ENCODE peak calls at places on chromosomes 2 and 18, in nine cellular contexts. O is HL-60; M is fibroblast of villous mesenchyme; V is neural crest cell; S is lower lobe of right lung; F is B cell; E is GM12865; K is AG04450; L is CD8-positive, alpha-beta T cell. B is an unnamed sample.

GRCh38 chr2:112149866-112150435 is 11.8 kb downstream of the FBLN7 start:
- DNase-seq in O (no peak), F (no peak), E (peak; percentile 54), L (no peak), S (no peak), K (no peak), M (no peak), V (no peak), B (no peak)

GRCh38 chr2:10369269-10370255 is 66.9 kb downstream of the HPCAL1 start:
- DNase-seq in M (no peak), K (no peak), F (no peak), E (no peak), V (no peak), O (no peak), L (no peak), S (peak; percentile 85), B (no peak)

GRCh38 chr2:95240091-95240490 is 32.8 kb downstream of the ZNF892 start:
- DNase-seq in O (no peak), F (no peak), E (no peak), L (no peak), S (no peak), V (no peak), M (no peak), K (no peak), B (no peak)

GRCh38 chr2:205177505-205177904 is 504.8 kb upstream of the NRP2 start:
- DNase-seq in L (no peak), E (no peak), K (no peak), S (no peak), V (no peak), F (no peak), M (peak; percentile 57), O (no peak), B (no peak)

GRCh38 chr18:36309436-36310391 is 12.2 kb downstream of the FHOD3 start:
- DNase-seq in S (no peak), V (no peak), O (no peak), M (peak; percentile 92), K (peak; percentile 91), E (no peak), F (no peak), L (no peak), B (peak; percentile 100)

GRCh38 chr2:38443021-38443541 is 66.0 kb upstream of the ATL2 start:
- DNase-seq in E (no peak), L (no peak), S (no peak), K (no peak), F (no peak), O (no peak), M (peak; percentile 72), V (no peak), B (no peak)

GRCh38 chr18:56541790-56542189 is 96.6 kb downstream of the TXNL1 start:
- DNase-seq in S (no peak), F (peak; percentile 49), K (no peak), M (no peak), O (peak; percentile 23), E (peak; percentile 38), L (no peak), V (no peak), B (no peak)

GRCh38 chr2:166410828-166411472 is 35.2 kb upstream of the SCN9A start:
- DNase-seq in V (no peak), O (no peak), L (no peak), S (no peak), E (no peak), F (no peak), K (peak; percentile 62), M (peak; percentile 73), B (peak; percentile 88)

GRCh38 chr18:49813071-49813320 is 337 bp downstream of the ACAA2 start:
- DNase-seq in K (no peak), S (peak; percentile 69), M (peak; percentile 59), L (no peak), V (no peak), O (no peak), E (peak; percentile 66), F (no peak), B (no peak)

GRCh38 chr2:181658444-181658843 is 1.5 kb upstream of the CERKL start:
- DNase-seq in K (no peak), V (no peak), O (no peak), L (no peak), F (no peak), S (no peak), M (no peak), E (no peak), B (no peak)

DNA sequence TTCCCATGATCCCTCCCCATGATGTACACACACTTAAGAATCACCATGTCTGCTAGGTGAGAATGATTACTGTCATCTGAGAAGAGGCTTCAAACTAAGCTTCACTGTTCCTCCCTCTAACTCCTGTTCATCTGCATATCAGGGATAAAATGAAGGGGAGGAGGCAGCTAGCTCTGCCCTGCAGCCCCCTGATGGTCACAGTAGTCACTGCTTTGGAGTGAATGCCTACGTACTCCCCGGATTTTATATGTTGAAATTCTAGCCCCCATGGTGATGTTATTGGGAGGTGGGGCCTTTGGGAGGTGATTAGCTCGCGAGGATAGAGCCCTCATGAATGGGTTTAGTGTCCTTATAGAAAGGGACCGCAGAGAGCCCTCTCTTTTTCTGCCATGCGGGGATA is 156.4 kb downstream of the NCKAP5 start:
- DNase-seq in K (no peak), F (no peak), L (no peak), S (no peak), O (no peak), V (no peak), M (no peak), E (no peak), B (no peak)
- TF ChIP-seq CTCF in K (no peak), F (no peak), L (no peak), S (no peak), O (no peak), V (no peak), M (no peak), E (no peak), B (no peak)

GRCh38 chr2:231621051-231621879 is 28.6 kb downstream of the TEX44 start:
- DNase-seq in M (peak; percentile 84), V (no peak), O (no peak), F (no peak), S (peak; percentile 59), E (no peak), K (no peak), L (no peak), B (no peak)

GRCh38 chr2:231627384-231628156 is 34.9 kb downstream of the TEX44 start:
- DNase-seq in S (no peak), O (no peak), L (no peak), K (no peak), E (no peak), V (no peak), F (no peak), M (peak; percentile 90), B (no peak)

GRCh38 chr2:231622963-231623362 is 30.3 kb downstream of the TEX44 start:
- DNase-seq in V (no peak), S (no peak), L (no peak), M (peak; percentile 37), E (no peak), O (no peak), F (no peak), K (no peak), B (no peak)

GRCh38 chr2:231626449-231626848 is 33.8 kb downstream of the TEX44 start:
- DNase-seq in M (no peak), O (no peak), F (no peak), K (no peak), S (no peak), L (no peak), E (no peak), V (no peak), B (no peak)
- TF ChIP-seq CTCF in M (no peak), O (no peak), F (no peak), K (no peak), S (no peak), L (no peak), E (no peak), V (no peak), B (no peak)

DNA sequence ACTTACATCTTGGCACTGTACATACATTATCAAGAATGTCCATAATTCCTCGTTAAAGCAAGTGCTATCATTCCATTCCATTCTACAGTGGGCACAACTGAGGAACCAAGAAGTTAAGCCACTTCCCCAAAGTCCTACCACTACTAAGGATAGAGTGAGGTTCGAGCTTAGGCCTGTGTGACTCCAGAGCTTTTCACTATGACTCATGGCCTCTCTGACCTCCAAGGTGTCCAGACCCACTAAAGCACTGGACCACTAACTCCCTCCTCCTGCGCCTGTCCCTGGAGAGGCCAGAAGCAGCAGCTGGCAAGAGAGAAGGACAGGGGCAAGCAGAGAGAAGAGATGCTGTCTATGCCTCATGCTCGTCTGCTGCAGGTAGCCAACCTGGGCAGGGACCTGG is 117.0 kb downstream of the ZBTB7C start:
- DNase-seq in L (no peak), E (no peak), S (no peak), M (no peak), K (no peak), V (no peak), O (peak; percentile 25), F (no peak), B (no peak)
- TF ChIP-seq CTCF in L (no peak), E (no peak), S (no peak), M (no peak), K (no peak), V (no peak), O (no peak), F (no peak), B (no peak)

GRCh38 chr2:229714080-229714735 is at the start of gene DNER:
- DNase-seq in M (no peak), E (peak; percentile 53), K (no peak), O (peak; percentile 32), S (peak; percentile 48), F (no peak), V (peak; percentile 47), L (no peak), B (no peak)

GRCh38 chr2:229714736-229715541 is 584 bp upstream of the DNER start:
- DNase-seq in L (no peak), M (peak; percentile 72), S (peak; percentile 68), K (no peak), F (no peak), V (peak; percentile 49), O (peak; percentile 42), E (peak; percentile 44), B (peak; percentile 25)

GRCh38 chr2:229715895-229716507 is 1.6 kb upstream of the DNER start:
- DNase-seq in E (peak; percentile 45), K (no peak), L (no peak), M (no peak), O (peak; percentile 34), V (peak; percentile 21), S (no peak), F (no peak), B (no peak)

GRCh38 chr2:229712125-229712524 is 2.2 kb downstream of the DNER start:
- DNase-seq in F (no peak), M (peak; percentile 18), K (no peak), V (no peak), S (no peak), E (peak; percentile 3), O (no peak), L (no peak), B (peak; percentile 15)

DNA sequence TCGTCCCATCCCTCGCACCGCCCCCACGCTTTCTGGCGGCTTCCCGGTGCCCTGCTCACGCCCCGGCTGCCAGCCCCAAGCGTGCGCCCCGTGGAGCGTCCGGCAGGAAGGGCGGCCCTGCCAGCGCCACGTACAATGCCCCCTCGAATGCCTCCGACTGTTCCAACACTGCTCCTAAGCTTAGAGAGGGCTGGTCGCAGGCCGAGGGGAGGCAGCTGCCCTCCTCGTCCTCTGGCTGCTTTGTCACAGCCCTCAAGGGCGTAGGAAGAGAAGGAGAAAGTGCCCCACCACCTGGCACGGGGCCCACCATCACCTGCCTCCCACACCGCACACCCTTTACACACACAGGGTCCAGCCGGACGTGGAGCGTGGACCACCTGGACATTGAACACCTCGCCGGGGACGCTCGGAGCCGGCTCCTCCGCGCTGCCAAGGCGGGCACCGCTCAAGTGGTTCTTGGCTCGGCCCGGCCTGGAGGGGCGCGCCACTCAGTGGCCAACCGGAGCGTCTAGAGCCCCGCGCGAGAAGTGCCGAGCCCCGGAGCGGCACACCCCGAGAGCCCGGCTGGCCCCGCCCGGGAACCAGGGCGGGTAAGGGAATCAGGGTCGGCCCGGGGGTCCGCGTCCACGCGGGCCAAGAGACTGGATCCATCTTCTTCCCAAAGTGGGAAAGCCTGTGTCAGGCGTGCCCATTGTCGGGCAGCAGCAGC is 830 bp downstream of the DNER start:
- DNase-seq in S (no peak), M (no peak), E (peak; percentile 10), O (no peak), K (no peak), F (no peak), V (peak; percentile 13), L (no peak), B (no peak)
- TF ChIP-seq CTCF in S (no peak), M (no peak), E (no peak), O (no peak), K (no peak), F (no peak), V (peak; percentile 27), L (no peak), B (peak; percentile 18)

B was measured in HFFc6.